ENCODE peak calls at places on chromosome 13, in four cellular contexts. N is psoas muscle, Q is breast epithelium, Y is neural progenitor cell. B is an unnamed sample.

GRCh38 chr13:94419304-94419943 is 60.1 kb downstream of the DCT start:
- DNase-seq in N (no peak), Q (no peak), Y (no peak), B (no peak)

GRCh38 chr13:93226623-93227279 is at the start of gene GPC6:
- DNase-seq in N (peak; percentile 32), Q (no peak), Y (peak; percentile 84), B (no peak)

GRCh38 chr13:50678464-50679162 is 164.9 kb downstream of the DLEU7 start:
- DNase-seq in N (no peak), Q (no peak), Y (no peak), B (no peak)

GRCh38 chr13:26996965-26997752 is 174.5 kb downstream of the USP12 start:
- DNase-seq in N (no peak), Q (no peak), Y (no peak), B (no peak)

GRCh38 chr13:105962080-105962479 is 573.4 kb downstream of the EFNB2 start:
- DNase-seq in N (no peak), Q (no peak), Y (no peak), B (no peak)

GRCh38 chr13:27524981-27525975 is 74.9 kb upstream of the MTIF3 start:
- DNase-seq in N (no peak), Q (no peak), Y (no peak), B (no peak)

GRCh38 chr13:106133025-106133424 is 402.4 kb downstream of the EFNB2 start:
- DNase-seq in N (no peak), Q (no peak), Y (no peak), B (no peak)

GRCh38 chr13:23628250-23628649 is 58.0 kb downstream of the TNFRSF19 start:
- DNase-seq in N (no peak), Q (no peak), Y (no peak), B (no peak)

GRCh38 chr13:28045861-28046260 is 54.5 kb downstream of the FLT3 start:
- DNase-seq in N (no peak), Q (no peak), Y (peak; percentile 50), B (no peak)

GRCh38 chr13:71699342-71699741 is 167.7 kb downstream of the DACH1 start:
- DNase-seq in N (no peak), Q (no peak), Y (no peak), B (no peak)

GRCh38 chr13:44437356-44438233 is 64.0 kb downstream of the SERP2 start:
- DNase-seq in N (no peak), Q (no peak), Y (peak; percentile 47), B (no peak)

GRCh38 chr13:70385852-70386251 is 277.6 kb upstream of the KLHL1 start:
- DNase-seq in N (no peak), Q (no peak), Y (no peak), B (no peak)

GRCh38 chr13:110262944-110263343 is 44.0 kb downstream of the COL4A1 start:
- DNase-seq in N (no peak), Q (no peak), Y (no peak), B (no peak)
- H3K4me1 ChIP-seq in N (peaks cover 25% of the 10 kb centered on the region), Q (peaks cover 14% of the 10 kb centered on the region), Y (peaks cover 68% of the 10 kb centered on the region), B (peaks cover 43% of the 10 kb centered on the region)

DNA sequence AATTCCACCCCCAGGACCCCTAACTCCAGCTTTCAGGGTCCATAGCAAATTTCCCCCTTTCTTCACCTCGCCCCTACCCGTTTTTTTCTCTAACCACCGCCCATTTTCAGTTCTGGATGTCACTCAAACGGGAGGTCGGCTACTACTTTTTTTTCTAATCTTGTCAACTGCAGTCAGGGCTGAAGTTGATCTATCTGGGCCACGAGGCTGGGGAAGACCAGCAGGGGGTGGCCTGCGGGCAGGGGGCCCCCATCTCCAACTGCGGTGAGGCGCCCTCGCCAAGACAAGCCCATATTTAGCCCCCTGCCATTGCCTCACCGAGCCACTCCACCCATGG is 748 bp downstream of the LHFPL6 start:
- DNase-seq in N (no peak), Q (no peak), Y (no peak), B (no peak)
- TF ChIP-seq CTCF in N (no peak), Q (no peak), Y (no peak), B (no peak)

DNA sequence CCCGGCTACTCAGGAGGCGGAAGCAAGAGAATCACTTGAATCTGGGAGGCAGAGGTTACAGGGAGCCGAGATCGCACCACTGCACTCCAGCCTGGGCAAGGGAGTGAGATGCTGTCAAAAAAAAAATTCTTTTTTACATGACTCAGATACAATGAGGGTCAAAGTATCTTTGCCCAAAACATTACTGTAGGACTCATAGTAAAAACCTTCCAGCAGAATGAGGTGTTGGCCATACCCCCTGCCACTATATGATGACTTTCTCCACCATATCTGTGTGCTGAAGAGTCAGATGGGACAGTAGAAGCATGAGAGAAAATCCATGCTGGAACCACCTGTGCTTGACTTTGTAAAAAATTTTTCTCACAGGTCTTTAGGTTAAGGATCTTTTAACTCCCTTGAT is 86.7 kb downstream of the COL4A2 start:
- DNase-seq in N (no peak), Q (no peak), Y (no peak), B (no peak)
- H3K4me1 ChIP-seq in N (peaks cover 12% of the 10 kb centered on the region), Q (peaks cover 9% of the 10 kb centered on the region), Y (no peaks in the 10 kb centered on the region), B (peaks cover 20% of the 10 kb centered on the region)

GRCh38 chr13:96141032-96141431 is 51.1 kb downstream of the HS6ST3 start:
- DNase-seq in N (no peak), Q (no peak), Y (peak; percentile 67), B (no peak)
- TF ChIP-seq CTCF in N (no peak), Q (no peak), Y (peak; percentile 62), B (no peak)

GRCh38 chr13:113734099-113734825 is 24.8 kb upstream of the TMEM255B start:
- DNase-seq in N (no peak), Q (no peak), Y (no peak), B (no peak)
- H3K4me1 ChIP-seq in N (no peaks in the 10 kb centered on the region), Q (no peaks in the 10 kb centered on the region), Y (no peaks in the 10 kb centered on the region), B (no peaks in the 10 kb centered on the region)